ENCODE peak calls at places on chromosome 18, in nine cellular contexts. One of them, this sample, is unnamed.

GRCh38 chr18:12520442-12520992 is 112.8 kb downstream of the PRELID3A start:
- DNase-seq in PC-9: no peak
- DNase-seq in SK-N-SH: peak; percentile 37
- DNase-seq in OCI-LY7: no peak
- DNase-seq in HCT116: no peak
- DNase-seq in Karpas-422: no peak
- DNase-seq in PC-3: no peak
- DNase-seq in hepatocyte: no peak
- DNase-seq in MM.1S: no peak
- DNase-seq in this sample: peak; percentile 26

GRCh38 chr18:48441405-48441881 is 32.3 kb upstream of the ZBTB7C start:
- DNase-seq in OCI-LY7: no peak
- DNase-seq in PC-9: no peak
- DNase-seq in SK-N-SH: peak; percentile 48
- DNase-seq in PC-3: no peak
- DNase-seq in MM.1S: no peak
- DNase-seq in Karpas-422: no peak
- DNase-seq in hepatocyte: no peak
- DNase-seq in HCT116: no peak
- DNase-seq in this sample: peak; percentile 26

GRCh38 chr18:53984021-53984420 is 240.4 kb downstream of the MBD2 start:
- DNase-seq in PC-3: peak; percentile 88
- DNase-seq in OCI-LY7: no peak
- DNase-seq in SK-N-SH: no peak
- DNase-seq in HCT116: no peak
- DNase-seq in hepatocyte: no peak
- DNase-seq in MM.1S: no peak
- DNase-seq in Karpas-422: no peak
- DNase-seq in PC-9: no peak
- DNase-seq in this sample: peak; percentile 28

GRCh38 chr18:5444847-5445246 is 99.0 kb downstream of the EPB41L3 start:
- DNase-seq in SK-N-SH: no peak
- DNase-seq in MM.1S: no peak
- DNase-seq in PC-3: no peak
- DNase-seq in hepatocyte: no peak
- DNase-seq in HCT116: no peak
- DNase-seq in OCI-LY7: peak; percentile 7
- DNase-seq in Karpas-422: no peak
- DNase-seq in PC-9: no peak
- DNase-seq in this sample: no peak

GRCh38 chr18:2916184-2916583 is 69.4 kb downstream of the EMILIN2 start:
- DNase-seq in OCI-LY7: no peak
- DNase-seq in HCT116: no peak
- DNase-seq in hepatocyte: no peak
- DNase-seq in Karpas-422: no peak
- DNase-seq in PC-3: no peak
- DNase-seq in PC-9: no peak
- DNase-seq in SK-N-SH: no peak
- DNase-seq in MM.1S: no peak
- DNase-seq in this sample: no peak

GRCh38 chr18:62863629-62864028 is 148.3 kb downstream of the PHLPP1 start:
- DNase-seq in PC-3: peak; percentile 93
- DNase-seq in SK-N-SH: no peak
- DNase-seq in OCI-LY7: no peak
- DNase-seq in MM.1S: no peak
- DNase-seq in hepatocyte: no peak
- DNase-seq in PC-9: peak; percentile 67
- DNase-seq in HCT116: peak; percentile 61
- DNase-seq in Karpas-422: no peak
- DNase-seq in this sample: peak; percentile 28

GRCh38 chr18:74499633-74500032 is 3.5 kb downstream of the CNDP2 start:
- DNase-seq in PC-3: peak; percentile 50
- DNase-seq in HCT116: no peak
- DNase-seq in SK-N-SH: no peak
- DNase-seq in PC-9: peak; percentile 43
- DNase-seq in OCI-LY7: peak; percentile 61
- DNase-seq in MM.1S: peak; percentile 86
- DNase-seq in Karpas-422: peak; percentile 84
- DNase-seq in hepatocyte: peak; percentile 62
- DNase-seq in this sample: peak; percentile 53

GRCh38 chr18:5543854-5544389 is at the start of gene EPB41L3:
- DNase-seq in MM.1S: no peak
- DNase-seq in hepatocyte: peak; percentile 52
- DNase-seq in PC-3: no peak
- DNase-seq in PC-9: no peak
- DNase-seq in HCT116: no peak
- DNase-seq in SK-N-SH: peak; percentile 40
- DNase-seq in Karpas-422: no peak
- DNase-seq in OCI-LY7: no peak
- DNase-seq in this sample: peak; percentile 65

GRCh38 chr18:5512191-5512590 is 31.6 kb downstream of the EPB41L3 start:
- DNase-seq in PC-9: no peak
- DNase-seq in PC-3: no peak
- DNase-seq in hepatocyte: no peak
- DNase-seq in OCI-LY7: no peak
- DNase-seq in MM.1S: no peak
- DNase-seq in Karpas-422: no peak
- DNase-seq in HCT116: no peak
- DNase-seq in SK-N-SH: no peak
- DNase-seq in this sample: no peak

GRCh38 chr18:51852661-51853060 is 487.3 kb upstream of the DCC start:
- DNase-seq in HCT116: no peak
- DNase-seq in hepatocyte: no peak
- DNase-seq in MM.1S: no peak
- DNase-seq in PC-3: no peak
- DNase-seq in OCI-LY7: no peak
- DNase-seq in SK-N-SH: no peak
- DNase-seq in PC-9: no peak
- DNase-seq in Karpas-422: no peak
- DNase-seq in this sample: no peak

GRCh38 chr18:55159027-55159426 is 199.8 kb upstream of the CCDC68 start:
- DNase-seq in HCT116: no peak
- DNase-seq in PC-9: no peak
- DNase-seq in hepatocyte: no peak
- DNase-seq in PC-3: no peak
- DNase-seq in MM.1S: no peak
- DNase-seq in Karpas-422: no peak
- DNase-seq in OCI-LY7: no peak
- DNase-seq in SK-N-SH: no peak
- DNase-seq in this sample: no peak

GRCh38 chr18:37219257-37219656 is 346.3 kb downstream of the CELF4 start:
- DNase-seq in Karpas-422: no peak
- DNase-seq in hepatocyte: no peak
- DNase-seq in MM.1S: no peak
- DNase-seq in HCT116: no peak
- DNase-seq in PC-3: no peak
- DNase-seq in OCI-LY7: no peak
- DNase-seq in PC-9: no peak
- DNase-seq in SK-N-SH: no peak
- DNase-seq in this sample: no peak

GRCh38 chr18:79523221-79523737 is 127.5 kb downstream of the NFATC1 start:
- DNase-seq in PC-9: no peak
- DNase-seq in HCT116: no peak
- DNase-seq in hepatocyte: no peak
- DNase-seq in PC-3: no peak
- DNase-seq in OCI-LY7: peak; percentile 62
- DNase-seq in SK-N-SH: no peak
- DNase-seq in Karpas-422: peak; percentile 74
- DNase-seq in MM.1S: no peak
- DNase-seq in this sample: no peak

GRCh38 chr18:24270937-24271380 is 126.7 kb downstream of the OSBPL1A start:
- DNase-seq in PC-9: no peak
- DNase-seq in OCI-LY7: no peak
- DNase-seq in PC-3: peak; percentile 55
- DNase-seq in MM.1S: no peak
- DNase-seq in hepatocyte: peak; percentile 23
- DNase-seq in Karpas-422: no peak
- DNase-seq in HCT116: no peak
- DNase-seq in SK-N-SH: no peak
- DNase-seq in this sample: peak; percentile 69

GRCh38 chr18:49168970-49169619 is 218.3 kb upstream of the SMAD7 start:
- DNase-seq in MM.1S: peak; percentile 63
- DNase-seq in Karpas-422: no peak
- DNase-seq in hepatocyte: peak; percentile 30
- DNase-seq in SK-N-SH: no peak
- DNase-seq in PC-9: no peak
- DNase-seq in HCT116: no peak
- DNase-seq in OCI-LY7: peak; percentile 51
- DNase-seq in PC-3: no peak
- DNase-seq in this sample: no peak

GRCh38 chr18:36284671-36285295 is 12.7 kb upstream of the FHOD3 start:
- DNase-seq in PC-3: peak; percentile 55
- DNase-seq in Karpas-422: peak; percentile 88
- DNase-seq in OCI-LY7: peak; percentile 52
- DNase-seq in hepatocyte: peak; percentile 64
- DNase-seq in SK-N-SH: peak; percentile 55
- DNase-seq in HCT116: peak; percentile 60
- DNase-seq in MM.1S: peak; percentile 64
- DNase-seq in PC-9: peak; percentile 41
- DNase-seq in this sample: peak; percentile 77

GRCh38 chr18:78971511-78972245 is 7.9 kb upstream of the SALL3 start:
- DNase-seq in PC-9: no peak
- DNase-seq in MM.1S: no peak
- DNase-seq in hepatocyte: no peak
- DNase-seq in HCT116: no peak
- DNase-seq in SK-N-SH: no peak
- DNase-seq in PC-3: no peak
- DNase-seq in OCI-LY7: no peak
- DNase-seq in Karpas-422: no peak
- DNase-seq in this sample: no peak

GRCh38 chr18:36451454-36452251 is 154.1 kb downstream of the FHOD3 start:
- DNase-seq in OCI-LY7: no peak
- DNase-seq in hepatocyte: no peak
- DNase-seq in PC-3: peak; percentile 53
- DNase-seq in SK-N-SH: no peak
- DNase-seq in HCT116: no peak
- DNase-seq in PC-9: peak; percentile 38
- DNase-seq in MM.1S: no peak
- DNase-seq in Karpas-422: peak; percentile 17
- DNase-seq in this sample: peak; percentile 50

GRCh38 chr18:67669993-67670671 is 153.6 kb upstream of the DSEL start:
- DNase-seq in Karpas-422: no peak
- DNase-seq in OCI-LY7: no peak
- DNase-seq in PC-9: no peak
- DNase-seq in MM.1S: no peak
- DNase-seq in HCT116: no peak
- DNase-seq in PC-3: peak; percentile 32
- DNase-seq in hepatocyte: no peak
- DNase-seq in SK-N-SH: no peak
- DNase-seq in this sample: peak; percentile 88

GRCh38 chr18:45801396-45802004 is 24.0 kb upstream of the SIGLEC15 start:
- DNase-seq in HCT116: no peak
- DNase-seq in OCI-LY7: no peak
- DNase-seq in SK-N-SH: no peak
- DNase-seq in Karpas-422: peak; percentile 38
- DNase-seq in MM.1S: no peak
- DNase-seq in PC-3: peak; percentile 5
- DNase-seq in PC-9: no peak
- DNase-seq in hepatocyte: no peak
- DNase-seq in this sample: no peak

GRCh38 chr18:45806226-45806625 is 19.2 kb upstream of the SIGLEC15 start:
- DNase-seq in PC-9: no peak
- DNase-seq in hepatocyte: no peak
- DNase-seq in SK-N-SH: no peak
- DNase-seq in HCT116: no peak
- DNase-seq in MM.1S: no peak
- DNase-seq in PC-3: no peak
- DNase-seq in Karpas-422: no peak
- DNase-seq in OCI-LY7: no peak
- DNase-seq in this sample: peak; percentile 59

GRCh38 chr18:45805551-45805950 is 19.9 kb upstream of the SIGLEC15 start:
- DNase-seq in PC-3: no peak
- DNase-seq in PC-9: no peak
- DNase-seq in SK-N-SH: no peak
- DNase-seq in Karpas-422: peak; percentile 2
- DNase-seq in MM.1S: no peak
- DNase-seq in OCI-LY7: no peak
- DNase-seq in hepatocyte: no peak
- DNase-seq in HCT116: no peak
- DNase-seq in this sample: no peak

GRCh38 chr18:45802814-45803492 is 22.5 kb upstream of the SIGLEC15 start:
- DNase-seq in SK-N-SH: no peak
- DNase-seq in HCT116: peak; percentile 93
- DNase-seq in OCI-LY7: no peak
- DNase-seq in Karpas-422: peak; percentile 32
- DNase-seq in MM.1S: no peak
- DNase-seq in PC-3: peak; percentile 87
- DNase-seq in PC-9: peak; percentile 100
- DNase-seq in hepatocyte: peak; percentile 78
- DNase-seq in this sample: peak; percentile 99
- H3K4me2 ChIP-seq in SK-N-SH: peak overlapping the region; percentile 48
- H3K4me2 ChIP-seq in HCT116: peak overlapping the region; percentile 81
- H3K4me2 ChIP-seq in OCI-LY7: no peak overlapping the region
- H3K4me2 ChIP-seq in Karpas-422: no peak overlapping the region
- H3K4me2 ChIP-seq in MM.1S: no peak overlapping the region
- H3K4me2 ChIP-seq in PC-3: peak overlapping the region; percentile 73
- H3K4me2 ChIP-seq in PC-9: peak overlapping the region; percentile 64
- H3K4me2 ChIP-seq in hepatocyte: no peak overlapping the region
- H3K4me2 ChIP-seq in this sample: peak overlapping the region; percentile 80

DNA sequence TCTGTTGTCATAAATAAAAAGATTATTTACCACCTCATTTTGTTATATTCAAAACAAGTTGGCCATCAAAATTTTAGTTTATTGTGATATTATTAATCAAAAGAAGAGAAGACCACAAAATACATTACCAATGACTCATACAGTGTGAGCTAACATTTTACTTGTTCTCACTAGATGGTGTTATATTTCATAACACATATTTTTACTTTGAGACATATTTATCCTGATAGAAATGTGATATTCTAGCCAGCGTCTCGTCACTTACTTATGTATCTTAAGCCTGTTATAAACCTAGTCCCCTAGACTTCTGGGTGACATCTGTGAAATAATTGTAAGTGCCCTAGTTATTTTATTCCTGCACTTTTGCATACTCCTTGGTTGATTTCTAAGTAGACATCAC is 263.2 kb downstream of the CDH7 start:
- DNase-seq in HCT116: no peak
- DNase-seq in MM.1S: no peak
- DNase-seq in PC-9: peak; percentile 60
- DNase-seq in SK-N-SH: no peak
- DNase-seq in PC-3: peak; percentile 74
- DNase-seq in OCI-LY7: no peak
- DNase-seq in hepatocyte: no peak
- DNase-seq in Karpas-422: no peak
- DNase-seq in this sample: no peak
- H3K9me2 ChIP-seq in HCT116: no peaks in the 10 kb centered on the region
- H3K9me2 ChIP-seq in MM.1S: no peaks in the 10 kb centered on the region
- H3K9me2 ChIP-seq in PC-9: no peaks in the 10 kb centered on the region
- H3K9me2 ChIP-seq in SK-N-SH: no peaks in the 10 kb centered on the region
- H3K9me2 ChIP-seq in PC-3: no peaks in the 10 kb centered on the region
- H3K9me2 ChIP-seq in OCI-LY7: no peaks in the 10 kb centered on the region
- H3K9me2 ChIP-seq in hepatocyte: no peaks in the 10 kb centered on the region
- H3K9me2 ChIP-seq in Karpas-422: no peaks in the 10 kb centered on the region
- H3K9me2 ChIP-seq in this sample: no peaks in the 10 kb centered on the region

GRCh38 chr18:31977270-31977872 is 34.4 kb upstream of the TRAPPC8 start:
- DNase-seq in SK-N-SH: peak; percentile 57
- DNase-seq in OCI-LY7: peak; percentile 48
- DNase-seq in Karpas-422: peak; percentile 83
- DNase-seq in PC-9: no peak
- DNase-seq in hepatocyte: peak; percentile 78
- DNase-seq in MM.1S: peak; percentile 63
- DNase-seq in HCT116: peak; percentile 54
- DNase-seq in PC-3: peak; percentile 9
- DNase-seq in this sample: peak; percentile 55
- H3K9me3 ChIP-seq in SK-N-SH: no peaks in the 10 kb centered on the region
- H3K9me3 ChIP-seq in OCI-LY7: no peaks in the 10 kb centered on the region
- H3K9me3 ChIP-seq in Karpas-422: peaks cover 19% of the 10 kb centered on the region
- H3K9me3 ChIP-seq in PC-9: no peaks in the 10 kb centered on the region
- H3K9me3 ChIP-seq in hepatocyte: no peaks in the 10 kb centered on the region
- H3K9me3 ChIP-seq in MM.1S: no peaks in the 10 kb centered on the region
- H3K9me3 ChIP-seq in HCT116: peaks cover 5% of the 10 kb centered on the region
- H3K9me3 ChIP-seq in PC-3: no peaks in the 10 kb centered on the region
- H3K9me3 ChIP-seq in this sample: no peaks in the 10 kb centered on the region

GRCh38 chr18:46387426-46388131 is 269.4 kb downstream of the LOXHD1 start:
- DNase-seq in SK-N-SH: peak; percentile 38
- DNase-seq in PC-9: no peak
- DNase-seq in MM.1S: no peak
- DNase-seq in HCT116: no peak
- DNase-seq in hepatocyte: no peak
- DNase-seq in OCI-LY7: no peak
- DNase-seq in Karpas-422: no peak
- DNase-seq in PC-3: no peak
- DNase-seq in this sample: no peak
- H3K4me2 ChIP-seq in SK-N-SH: no peak overlapping the region
- H3K4me2 ChIP-seq in PC-9: no peak overlapping the region
- H3K4me2 ChIP-seq in MM.1S: no peak overlapping the region
- H3K4me2 ChIP-seq in HCT116: no peak overlapping the region
- H3K4me2 ChIP-seq in hepatocyte: peak overlapping the region; percentile 16
- H3K4me2 ChIP-seq in OCI-LY7: no peak overlapping the region
- H3K4me2 ChIP-seq in Karpas-422: no peak overlapping the region
- H3K4me2 ChIP-seq in PC-3: no peak overlapping the region
- H3K4me2 ChIP-seq in this sample: no peak overlapping the region

This sample was measured in GM23248.